ENCODE peak calls at places on chromosomes 16 and 17, in eight cellular contexts. E is CD8-positive, alpha-beta T cell; U is right lobe of liver; X is heart right ventricle; S is upper lobe of right lung; G is GM23338; R is IMR-90; V is HCT116. W is an unnamed sample. For H3K4me1, the result is how much of the 10 kb centered on the place peaks cover.

GRCh38 chr17:47231334-47231733 is 22.2 kb downstream of the MYL4 start:
- ATAC-seq in U (no peak), R (no peak), S (no peak), E (no peak), X (no peak), G (no peak), V (no peak), W (no peak)

GRCh38 chr16:77789085-77789611 is 784 bp downstream of the VAT1L start:
- ATAC-seq in S (peak), R (no peak), G (peak), V (no peak), U (no peak), E (no peak), X (peak), W (no peak)

GRCh38 chr17:77864234-77865108 is 94.0 kb upstream of the TNRC6C start:
- ATAC-seq in X (peak), S (no peak), E (no peak), R (no peak), G (no peak), V (no peak), U (no peak), W (peak)

GRCh38 chr17:79832211-79833109 is 6.8 kb downstream of the CBX4 start:
- ATAC-seq in R (peak), G (peak), S (peak), U (peak), V (peak), X (peak), E (no peak), W (peak)

GRCh38 chr16:89423709-89424260 is 66.6 kb downstream of the ANKRD11 start:
- ATAC-seq in V (no peak), R (no peak), G (peak), S (peak), U (peak), E (no peak), X (no peak), W (no peak)

GRCh38 chr16:68276223-68276622 is 11.9 kb downstream of the SLC7A6 start:
- ATAC-seq in E (peak), X (peak), U (no peak), S (peak), R (no peak), V (no peak), G (no peak), W (peak)

GRCh38 chr16:19415918-19416317 is 1.8 kb upstream of the TMC5 start:
- ATAC-seq in E (no peak), S (no peak), U (no peak), X (no peak), V (no peak), G (no peak), R (no peak), W (no peak)

GRCh38 chr17:7823581-7824001 is 10.4 kb upstream of the KDM6B start:
- ATAC-seq in S (no peak), U (no peak), R (no peak), G (peak), E (no peak), V (no peak), X (no peak), W (no peak)

GRCh38 chr16:15874745-15875314 is 13.6 kb downstream of the CEP20 start:
- ATAC-seq in G (peak), X (peak), U (peak), E (no peak), V (peak), R (peak), S (peak), W (peak)

GRCh38 chr16:81779540-81780320 is 639 bp downstream of the PLCG2 start:
- ATAC-seq in S (peak), R (peak), E (peak), V (peak), U (peak), X (peak), G (peak), W (no peak)

GRCh38 chr17:72569193-72569946 is 448.6 kb downstream of the SOX9 start:
- ATAC-seq in S (peak), X (no peak), U (no peak), R (no peak), V (no peak), E (no peak), G (peak), W (no peak)

GRCh38 chr17:4199818-4200402 is 56.9 kb downstream of the CYB5D2 start:
- ATAC-seq in V (peak), G (peak), X (no peak), E (peak), R (no peak), S (peak), U (peak), W (no peak)

GRCh38 chr17:32701860-32702259 is 175.1 kb downstream of the MYO1D start:
- ATAC-seq in G (no peak), S (no peak), X (no peak), V (no peak), E (no peak), U (no peak), R (no peak), W (no peak)

GRCh38 chr17:12990041-12990808 is 27.6 kb downstream of the ELAC2 start:
- ATAC-seq in V (peak), U (peak), R (no peak), X (peak), E (no peak), G (peak), S (no peak), W (no peak)

GRCh38 chr16:50702725-50703124 is 9.3 kb downstream of the NOD2 start:
- ATAC-seq in S (no peak), V (no peak), U (no peak), E (no peak), G (no peak), R (no peak), X (no peak), W (no peak)

GRCh38 chr17:81652901-81653771 is 3.2 kb downstream of the PDE6G start:
- ATAC-seq in G (peak), U (peak), S (peak), V (no peak), X (no peak), R (no peak), E (peak), W (no peak)

GRCh38 chr16:77675464-77676324 is 46.6 kb upstream of the NUDT7 start:
- ATAC-seq in S (peak), X (peak), E (peak), U (peak), G (peak), V (peak), R (peak), W (peak)

GRCh38 chr16:50585331-50585776 is 37.2 kb downstream of the NKD1 start:
- ATAC-seq in R (peak), S (peak), U (peak), E (no peak), G (no peak), X (peak), V (no peak), W (peak)

GRCh38 chr17:63702223-63702577 is 2.3 kb upstream of the LIMD2 start:
- ATAC-seq in R (no peak), V (no peak), E (peak), X (no peak), G (no peak), S (no peak), U (no peak), W (no peak)
- H3K4me1 ChIP-seq in R (under half), V (under half), E (half or more), X (under half), G (under half), S (under half), U (under half), W (under half)

DNA sequence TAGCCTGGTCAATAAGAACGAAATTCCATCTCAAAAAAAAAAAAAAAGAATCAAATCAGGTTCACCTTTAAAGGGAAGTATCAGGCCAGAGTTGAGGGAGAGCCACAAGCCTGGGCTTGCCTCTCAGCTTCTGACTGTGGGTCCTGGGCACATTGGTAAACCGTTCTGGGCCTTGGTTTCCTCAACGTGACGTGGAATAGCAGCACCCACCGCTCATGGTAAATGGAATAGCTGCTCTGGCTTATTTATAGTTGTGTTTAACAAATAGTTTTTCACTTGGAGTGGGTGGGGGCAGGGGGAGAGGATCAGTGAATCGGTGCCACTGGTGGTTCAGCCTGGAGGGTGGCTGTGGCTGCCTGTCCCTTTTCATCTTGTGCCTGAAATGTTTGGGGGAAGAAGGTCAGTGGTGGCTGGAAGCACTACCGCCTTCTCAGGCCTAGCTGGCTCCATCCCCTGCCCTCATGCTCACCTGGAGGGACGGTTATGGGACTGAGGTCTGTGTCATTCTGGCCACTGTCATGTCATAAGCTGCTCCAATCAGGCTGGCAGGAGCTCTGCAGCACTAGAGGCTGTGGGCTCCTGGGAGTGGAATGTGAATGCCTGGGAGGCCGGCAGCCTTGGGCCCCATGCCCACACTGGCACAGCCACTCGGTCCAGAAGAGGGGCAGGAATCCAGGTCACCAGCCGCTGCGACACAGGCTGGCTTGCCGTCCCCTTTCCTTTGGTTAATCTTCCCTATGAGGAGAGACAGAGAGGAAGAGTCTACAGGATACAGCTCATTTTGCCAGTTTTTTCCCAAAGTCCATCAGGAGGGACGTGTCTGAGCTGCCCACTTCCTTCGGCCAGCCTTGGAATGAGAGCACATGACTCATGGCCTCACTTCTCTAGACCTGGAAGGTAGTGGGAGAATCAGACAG is 27.0 kb downstream of the CCR7 start:
- ATAC-seq in U (peak), G (no peak), V (no peak), R (no peak), S (peak), X (peak), E (no peak), W (no peak)
- H3K4me1 ChIP-seq in U (under half), G (under half), V (under half), R (under half), S (half or more), X (half or more), E (half or more), W (under half)

DNA sequence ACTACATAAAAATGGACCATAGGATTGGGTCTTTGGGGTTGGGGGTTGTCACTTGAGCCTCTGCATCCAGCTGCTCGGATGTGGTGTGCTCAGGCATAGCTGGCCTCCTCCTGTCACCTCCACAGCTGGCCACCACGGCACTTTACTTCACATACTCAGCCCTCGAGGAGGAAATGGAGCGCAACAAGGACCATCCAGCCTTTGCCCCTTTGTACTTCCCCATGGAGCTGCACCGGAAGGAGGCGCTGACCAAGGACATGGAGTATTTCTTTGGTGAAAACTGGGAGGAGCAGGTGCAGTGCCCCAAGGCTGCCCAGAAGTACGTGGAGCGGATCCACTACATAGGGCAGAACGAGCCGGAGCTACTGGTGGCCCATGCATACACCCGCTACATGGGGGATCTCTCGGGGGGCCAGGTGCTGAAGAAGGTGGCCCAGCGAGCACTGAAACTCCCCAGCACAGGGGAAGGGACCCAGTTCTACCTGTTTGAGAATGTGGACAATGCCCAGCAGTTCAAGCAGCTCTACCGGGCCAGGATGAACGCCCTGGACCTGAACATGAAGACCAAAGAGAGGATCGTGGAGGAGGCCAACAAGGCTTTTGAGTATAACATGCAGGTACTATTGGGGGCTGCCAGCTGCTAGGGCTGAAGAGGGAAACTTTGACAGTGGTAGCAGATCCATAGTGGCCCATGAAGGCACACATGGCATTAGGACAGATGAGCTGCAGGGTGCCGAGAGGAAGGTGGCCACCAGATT is 30.8 kb downstream of the CDIP1 start:
- ATAC-seq in V (no peak), X (no peak), U (no peak), G (no peak), R (no peak), E (no peak), S (no peak), W (no peak)
- H3K4me1 ChIP-seq in V (under half), X (under half), U (under half), G (under half), R (under half), E (under half), S (under half), W (under half)

GRCh38 chr16:70682239-70683145 is 3.4 kb downstream of the MTSS2 start:
- ATAC-seq in R (no peak), G (no peak), S (no peak), U (peak), E (no peak), V (no peak), X (no peak), W (no peak)
- H3K4me1 ChIP-seq in R (under half), G (under half), S (under half), U (under half), E (under half), V (under half), X (half or more), W (under half)

DNA sequence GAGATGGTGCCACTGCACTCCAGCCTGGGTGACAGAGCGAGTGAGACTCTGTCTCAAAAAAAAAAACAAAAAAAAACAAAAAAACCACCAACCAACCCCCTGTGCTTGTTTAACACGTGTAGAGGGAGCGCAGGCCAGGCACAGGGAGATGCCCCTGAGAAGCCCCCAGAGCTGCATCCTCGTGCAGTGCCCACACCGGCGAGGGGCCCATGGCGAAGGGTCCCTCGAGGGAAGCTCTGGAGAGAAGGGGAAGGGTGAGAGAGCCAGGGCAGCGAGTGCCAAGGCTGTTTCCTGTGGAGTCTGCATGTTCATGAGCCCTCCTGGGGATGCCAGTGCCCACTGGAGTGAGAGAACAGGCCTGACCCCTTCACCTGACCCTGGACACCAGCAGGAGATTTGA is 47.8 kb upstream of the GSE1 start:
- ATAC-seq in R (no peak), U (no peak), V (no peak), G (no peak), S (no peak), E (no peak), X (no peak), W (no peak)
- H3K4me1 ChIP-seq in R (under half), U (under half), V (under half), G (half or more), S (half or more), E (under half), X (under half), W (half or more)

GRCh38 chr16:1127101-1127500 is 25.8 kb upstream of the CACNA1H start:
- ATAC-seq in R (no peak), E (no peak), X (no peak), S (no peak), V (no peak), G (no peak), U (no peak), W (no peak)
- H3K4me1 ChIP-seq in R (under half), E (under half), X (under half), S (under half), V (under half), G (under half), U (under half), W (under half)

DNA sequence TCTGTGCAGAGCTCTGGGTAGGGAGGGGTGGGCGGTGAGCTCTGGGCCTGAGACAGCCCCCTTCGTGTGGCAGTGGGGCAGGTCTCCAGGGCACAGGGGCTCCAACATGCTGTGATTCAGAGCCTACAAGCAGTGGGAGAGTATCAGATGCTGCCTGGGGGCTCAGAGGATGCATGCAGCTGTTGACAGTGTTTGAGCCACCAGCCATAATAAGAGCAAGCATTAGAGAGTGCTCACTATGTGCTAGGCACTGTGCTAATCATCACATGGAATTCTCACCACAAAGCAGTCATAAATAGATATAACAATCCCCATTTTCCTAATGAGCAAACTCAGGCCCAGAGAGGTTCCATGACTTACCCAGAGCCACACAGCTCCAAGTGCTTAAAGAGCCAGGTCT is 8.1 kb downstream of the PDK2 start:
- ATAC-seq in E (no peak), V (no peak), R (no peak), X (no peak), U (no peak), G (no peak), S (no peak), W (no peak)
- H3K4me1 ChIP-seq in E (under half), V (under half), R (under half), X (under half), U (under half), G (under half), S (under half), W (under half)

W was measured in gastroesophageal sphincter.